ENCODE peak calls at places on chromosomes 16 and 17, in seven cellular contexts. T is K562, O is IMR-90, N is HCT116, S is A549, R is GM12878, I is H1. H is an unnamed sample.

GRCh38 chr17:2172447-2172938 is 117.6 kb downstream of the HIC1 start:
- DNase-seq in T (no peak), O (peak; percentile 92), N (no peak), S (peak; percentile 26), R (no peak), I (no peak), H (no peak)

GRCh38 chr17:28320215-28321061 is 1.4 kb downstream of the TMEM97 start:
- DNase-seq in T (no peak), O (no peak), N (no peak), S (no peak), R (no peak), I (no peak), H (no peak)

GRCh38 chr17:65739026-65739425 is 177.6 kb upstream of the AXIN2 start:
- DNase-seq in T (no peak), O (no peak), N (no peak), S (no peak), R (no peak), I (no peak), H (no peak)

GRCh38 chr16:35730251-35730650 is 2270.8 kb downstream of the TP53TG3F start:
- DNase-seq in T (no peak), O (no peak), N (no peak), S (no peak), R (no peak), I (no peak), H (no peak)

GRCh38 chr17:50209472-50210248 is 8.2 kb upstream of the COL1A1 start:
- DNase-seq in T (peak; percentile 81), O (peak; percentile 100), N (no peak), S (no peak), R (no peak), I (peak; percentile 72), H (no peak)

GRCh38 chr16:27448531-27449433 is 46.8 kb downstream of the IL21R start:
- DNase-seq in T (no peak), O (no peak), N (no peak), S (no peak), R (no peak), I (no peak), H (peak; percentile 29)

GRCh38 chr17:14307560-14308024 is 6.7 kb downstream of the HS3ST3B1 start:
- DNase-seq in T (no peak), O (peak; percentile 83), N (no peak), S (no peak), R (no peak), I (no peak), H (peak; percentile 42)

GRCh38 chr17:7214300-7215135 is 5.1 kb downstream of the DLG4 start:
- DNase-seq in T (peak; percentile 91), O (peak; percentile 95), N (peak; percentile 96), S (peak; percentile 100), R (peak; percentile 89), I (peak; percentile 100), H (peak; percentile 95)

GRCh38 chr17:33778505-33779398 is 476.3 kb upstream of the CCL2 start:
- DNase-seq in T (peak; percentile 68), O (peak; percentile 69), N (peak; percentile 15), S (peak; percentile 77), R (peak; percentile 2), I (peak; percentile 70), H (peak; percentile 33)

GRCh38 chr17:47872651-47873161 is 21.7 kb upstream of the SP6 start:
- DNase-seq in T (no peak), O (peak; percentile 36), N (no peak), S (no peak), R (no peak), I (peak; percentile 79), H (no peak)

GRCh38 chr17:77484096-77484495 is 343.3 kb downstream of the SEC14L1 start:
- DNase-seq in T (no peak), O (no peak), N (no peak), S (no peak), R (no peak), I (no peak), H (no peak)

GRCh38 chr16:69276143-69277115 is 34.7 kb upstream of the VPS4A start:
- DNase-seq in T (no peak), O (peak; percentile 98), N (no peak), S (no peak), R (no peak), I (no peak), H (no peak)

GRCh38 chr17:80795737-80796136 is 195.9 kb upstream of the CHMP6 start:
- DNase-seq in T (no peak), O (no peak), N (no peak), S (no peak), R (no peak), I (no peak), H (no peak)

GRCh38 chr16:3458278-3458851 is 14.9 kb downstream of the NAA60 start:
- DNase-seq in T (no peak), O (peak; percentile 49), N (no peak), S (peak; percentile 22), R (no peak), I (peak; percentile 58), H (no peak)

GRCh38 chr17:27398691-27399090 is 57.6 kb upstream of the KSR1 start:
- DNase-seq in T (no peak), O (no peak), N (no peak), S (no peak), R (no peak), I (no peak), H (no peak)

GRCh38 chr17:58081641-58082340 is 1.4 kb upstream of the DYNLL2 start:
- DNase-seq in T (no peak), O (no peak), N (no peak), S (no peak), R (no peak), I (peak; percentile 48), H (no peak)

GRCh38 chr16:78210305-78210704 is 110.9 kb downstream of the WWOX start:
- DNase-seq in T (no peak), O (peak; percentile 29), N (peak; percentile 42), S (peak; percentile 23), R (no peak), I (peak; percentile 28), H (no peak)

DNA sequence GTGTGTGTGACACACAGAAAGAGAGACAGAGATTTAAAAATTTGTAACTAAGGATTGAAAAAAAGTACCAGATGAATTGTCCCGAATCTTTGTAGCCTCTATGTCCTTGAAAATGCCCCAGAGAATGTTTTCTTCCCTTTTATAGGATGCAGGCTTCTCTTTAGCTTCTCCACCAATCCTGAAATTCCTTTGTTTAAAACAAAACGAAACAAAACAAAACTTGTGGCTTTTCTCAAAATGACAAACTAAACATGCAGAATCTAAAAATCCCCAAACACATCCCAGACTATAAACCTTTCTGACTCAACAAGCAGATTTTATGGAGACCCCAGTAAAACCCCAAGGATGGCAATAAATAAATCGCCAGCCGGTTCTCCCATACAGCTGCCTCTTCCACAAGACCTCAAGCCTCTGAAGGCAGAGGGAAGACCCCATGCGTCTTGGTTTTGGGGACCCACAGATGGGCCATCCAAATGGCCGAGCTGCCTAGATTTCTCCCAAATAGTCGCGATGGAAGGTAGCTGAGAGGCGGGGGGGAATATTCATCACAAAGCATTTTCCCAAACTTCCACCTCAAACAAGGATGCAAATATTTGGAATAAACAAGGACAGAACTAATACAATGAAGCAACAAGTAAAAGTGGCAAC is 269.5 kb upstream of the FOXF1 start:
- DNase-seq in T (no peak), O (no peak), N (no peak), S (no peak), R (no peak), I (peak; percentile 42), H (no peak)
- TF ChIP-seq CEBPB in T (no peak), O (no peak), N (no peak), S (no peak), R (no peak), I (no peak), H (no peak)

GRCh38 chr16:76634847-76635697 is 357.9 kb downstream of the CNTNAP4 start:
- DNase-seq in T (peak; percentile 72), O (no peak), N (no peak), S (no peak), R (no peak), I (no peak), H (no peak)
- TF ChIP-seq CEBPB in T (peak; percentile 90), O (no peak), N (no peak), S (no peak), R (no peak), I (no peak), H (no peak)

GRCh38 chr16:73671102-73671501 is 623.2 kb upstream of the ZFHX3 start:
- DNase-seq in T (no peak), O (no peak), N (no peak), S (no peak), R (no peak), I (no peak), H (no peak)
- TF ChIP-seq CEBPB in T (no peak), O (no peak), N (no peak), S (no peak), R (no peak), I (no peak), H (no peak)

GRCh38 chr16:66596986-66597848 is 7.3 kb upstream of the CMTM3 start:
- DNase-seq in T (no peak), O (no peak), N (no peak), S (no peak), R (no peak), I (no peak), H (no peak)
- TF ChIP-seq CEBPB in T (no peak), O (no peak), N (no peak), S (no peak), R (no peak), I (no peak), H (no peak)

DNA sequence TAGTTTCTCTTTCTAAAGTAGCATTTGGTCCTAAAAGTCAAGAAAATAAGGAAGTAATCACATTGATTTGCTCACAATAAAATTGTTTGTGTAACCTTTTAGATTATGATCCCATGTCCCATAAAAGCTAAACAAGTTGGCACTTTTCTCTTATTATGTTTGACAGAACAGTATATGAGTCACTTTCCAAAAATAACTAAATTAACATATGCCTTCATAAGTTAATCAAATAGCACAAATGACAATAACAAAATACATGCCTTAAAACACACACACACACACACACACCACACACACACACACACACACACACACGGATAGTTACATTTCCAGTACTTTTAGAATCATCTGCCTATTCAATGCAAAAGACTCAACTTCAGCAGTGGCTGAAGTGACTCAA is 2.8 kb downstream of the MED13 start:
- DNase-seq in T (no peak), O (peak; percentile 31), N (no peak), S (no peak), R (no peak), I (no peak), H (no peak)
- TF ChIP-seq CEBPB in T (no peak), O (no peak), N (no peak), S (no peak), R (no peak), I (no peak), H (no peak)

GRCh38 chr17:41814195-41814594 is 1.4 kb downstream of the FKBP10 start:
- DNase-seq in T (no peak), O (peak; percentile 36), N (no peak), S (no peak), R (no peak), I (no peak), H (no peak)
- TF ChIP-seq CEBPB in T (no peak), O (no peak), N (no peak), S (no peak), R (no peak), I (no peak), H (no peak)

DNA sequence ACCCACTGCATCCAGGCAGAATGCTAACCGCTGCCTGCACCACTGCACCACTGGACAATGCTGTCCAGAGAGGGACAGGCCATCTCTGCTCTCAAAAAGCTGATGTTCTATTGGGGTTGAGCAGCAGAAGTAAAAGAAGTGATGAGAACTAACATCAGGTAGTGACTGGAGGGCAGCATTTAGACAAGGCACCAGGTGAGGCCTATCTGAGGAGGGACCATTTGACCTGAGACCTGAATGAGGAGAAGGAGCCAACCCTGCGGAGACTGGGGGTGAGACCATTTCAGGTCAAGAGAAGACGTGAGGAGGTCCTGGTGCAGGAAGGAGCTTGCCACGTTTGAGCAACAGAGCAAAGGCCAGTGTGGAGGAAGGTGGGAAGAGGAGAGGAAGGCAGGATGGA is 34.0 kb downstream of the NTN1 start:
- DNase-seq in T (no peak), O (no peak), N (no peak), S (no peak), R (no peak), I (no peak), H (no peak)
- TF ChIP-seq CEBPB in T (no peak), O (no peak), N (no peak), S (no peak), R (no peak), I (no peak), H (no peak)